ENCODE peak calls at places on chromosomes 11 and 22, in four cellular contexts. A is tibial artery, V is mucosa of descending colon, T is HCT116. P is an unnamed sample. For H3K4me1, the result is how much of the 10 kb centered on the place peaks cover.

GRCh38 chr22:28029962-28030361 is 110.9 kb upstream of the PITPNB start:
- DNase-seq in V (no peak), A (no peak), T (no peak), P (no peak)

GRCh38 chr11:128421577-128421976 is 165.8 kb downstream of the ETS1 start:
- DNase-seq in T (no peak), A (no peak), V (no peak), P (no peak)

GRCh38 chr11:130145975-130146776 is 13.4 kb upstream of the ST14 start:
- DNase-seq in V (peak), A (no peak), T (peak), P (no peak)

GRCh38 chr11:69442807-69443137 is 38.7 kb upstream of the LINC01488 start:
- DNase-seq in A (no peak), V (peak), T (no peak), P (no peak)

GRCh38 chr11:13668957-13669521 is 571 bp downstream of the FAR1 start:
- DNase-seq in V (peak), A (peak), T (no peak), P (no peak)

GRCh38 chr11:18768472-18768901 is 23.1 kb downstream of the PTPN5 start:
- DNase-seq in V (no peak), A (no peak), T (no peak), P (no peak)

GRCh38 chr22:39526736-39527171 is 5.8 kb downstream of the RPS19BP1 start:
- DNase-seq in A (no peak), T (no peak), V (no peak), P (no peak)

GRCh38 chr11:65810046-65810868 is 23.4 kb downstream of the OVOL1 start:
- DNase-seq in A (no peak), V (no peak), T (no peak), P (no peak)

GRCh38 chr22:36384766-36385400 is 2.9 kb downstream of the MYH9 start:
- DNase-seq in V (no peak), T (no peak), A (no peak), P (no peak)

GRCh38 chr22:35368386-35368785 is 12.5 kb upstream of the HMOX1 start:
- DNase-seq in A (no peak), V (peak), T (no peak), P (no peak)

GRCh38 chr11:116725434-116726221 is 47.2 kb downstream of the BUD13 start:
- DNase-seq in A (no peak), T (no peak), V (no peak), P (no peak)

GRCh38 chr11:8168485-8169257 is at the start of gene RIC3:
- DNase-seq in V (peak), T (no peak), A (peak), P (peak)

GRCh38 chr11:61969838-61970452 is 2.5 kb upstream of the FTH1 start:
- DNase-seq in V (no peak), A (no peak), T (no peak), P (no peak)

DNA sequence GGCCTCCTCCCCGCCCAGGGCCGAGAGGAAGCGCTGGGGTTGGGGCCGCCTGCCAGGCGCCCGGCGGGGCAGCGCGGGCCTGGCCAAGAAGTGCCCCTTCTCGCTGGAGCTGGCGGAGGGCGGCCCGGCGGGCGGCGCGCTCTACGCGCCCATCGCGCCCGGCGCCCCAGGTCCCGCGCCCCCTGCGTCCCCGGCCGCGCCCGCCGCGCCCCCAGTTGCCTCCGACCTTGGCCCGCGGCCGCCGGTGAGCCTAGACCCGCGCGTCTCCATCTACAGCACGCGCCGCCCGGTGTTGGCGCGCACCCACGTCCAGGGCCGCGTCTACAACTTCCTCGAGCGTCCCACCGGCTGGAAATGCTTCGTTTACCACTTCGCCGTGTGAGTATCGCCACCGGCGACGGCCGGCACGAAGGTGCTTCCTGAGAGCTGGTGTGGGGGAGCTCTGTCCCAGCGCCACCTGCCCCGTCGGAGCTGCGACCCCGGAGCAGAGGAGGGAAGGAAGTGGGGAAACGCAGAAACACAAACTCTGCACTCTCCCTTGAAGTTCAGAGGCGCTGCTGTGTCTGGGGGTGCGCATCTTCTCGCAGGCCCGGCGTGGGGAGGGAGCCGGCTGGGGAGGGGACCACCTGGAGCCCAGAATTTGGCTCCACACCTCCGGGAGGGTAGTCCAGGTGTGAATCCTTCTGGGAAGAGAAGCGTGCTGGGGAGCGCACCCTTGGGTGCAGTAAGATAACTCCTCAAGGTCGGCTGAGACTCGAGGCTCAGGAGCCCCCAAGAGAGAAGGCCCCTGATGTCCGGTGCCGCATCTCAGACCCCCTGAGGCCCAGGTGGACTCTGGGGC is 519 bp downstream of the KCNQ1 start:
- DNase-seq in A (no peak), V (peak), T (no peak), P (no peak)
- H3K4me1 ChIP-seq in A (under half), V (under half), T (under half), P (under half)

DNA sequence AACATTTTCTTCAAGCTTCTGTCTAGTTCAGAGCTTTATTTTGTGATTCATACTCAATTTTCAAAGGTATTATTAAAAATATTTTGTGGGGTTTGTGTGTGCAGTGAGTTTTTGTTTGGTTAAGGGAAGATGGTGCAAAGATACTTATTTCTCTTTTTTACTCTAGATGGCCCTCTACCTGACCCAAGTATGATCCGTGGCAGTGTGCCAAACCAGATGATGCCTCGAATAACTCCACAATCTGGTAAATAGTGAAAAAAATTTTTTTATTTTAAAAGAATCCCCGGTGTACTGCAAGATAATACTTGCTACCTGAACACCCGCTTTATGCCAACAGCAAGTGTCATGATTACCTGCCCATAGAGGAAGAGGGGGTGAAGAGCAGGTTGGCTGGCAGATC is 54.2 kb downstream of the EP300 start:
- DNase-seq in T (no peak), V (no peak), A (no peak), P (no peak)
- H3K4me1 ChIP-seq in T (under half), V (under half), A (under half), P (under half)

GRCh38 chr11:93528757-93529639 is 14.2 kb downstream of the SMCO4 start:
- DNase-seq in T (no peak), V (no peak), A (no peak), P (no peak)

GRCh38 chr11:93528252-93528651 is 14.9 kb downstream of the SMCO4 start:
- DNase-seq in V (no peak), T (no peak), A (no peak), P (no peak)

GRCh38 chr11:93532285-93532789 is 10.9 kb downstream of the SMCO4 start:
- DNase-seq in V (no peak), A (no peak), T (no peak), P (no peak)

GRCh38 chr11:93529707-93530467 is 13.3 kb downstream of the SMCO4 start:
- DNase-seq in V (no peak), A (no peak), T (no peak), P (no peak)

DNA sequence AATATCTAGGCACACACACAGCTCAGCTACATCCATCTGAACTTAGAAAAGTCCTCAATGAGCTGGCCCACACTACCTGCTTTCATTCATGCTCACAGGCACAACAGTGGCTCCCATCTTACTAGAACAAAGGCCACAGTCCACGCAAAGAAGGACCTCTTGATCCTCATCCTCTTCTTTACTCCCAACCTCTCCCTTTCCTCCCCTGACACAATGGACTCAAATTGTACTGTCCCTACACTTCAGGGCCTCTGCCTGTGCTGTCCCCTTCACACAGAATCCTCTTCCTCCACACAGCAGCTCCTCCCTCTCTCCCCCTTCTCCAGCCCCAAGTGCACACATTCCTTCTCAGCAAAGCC is 12.7 kb downstream of the SMCO4 start:
- DNase-seq in T (no peak), A (no peak), V (no peak), P (no peak)
- H3K4me1 ChIP-seq in T (under half), A (under half), V (under half), P (under half)

GRCh38 chr11:45877221-45877620 is 8.2 kb upstream of the MAPK8IP1 start:
- DNase-seq in A (no peak), V (no peak), T (no peak), P (no peak)

GRCh38 chr11:45880772-45881570 is 4.5 kb upstream of the MAPK8IP1 start:
- DNase-seq in A (no peak), V (no peak), T (no peak), P (no peak)

GRCh38 chr11:45876401-45876800 is 9.1 kb upstream of the MAPK8IP1 start:
- DNase-seq in T (no peak), A (no peak), V (no peak), P (no peak)

GRCh38 chr11:45879803-45880685 is 5.4 kb upstream of the MAPK8IP1 start:
- DNase-seq in T (no peak), A (no peak), V (no peak), P (no peak)

DNA sequence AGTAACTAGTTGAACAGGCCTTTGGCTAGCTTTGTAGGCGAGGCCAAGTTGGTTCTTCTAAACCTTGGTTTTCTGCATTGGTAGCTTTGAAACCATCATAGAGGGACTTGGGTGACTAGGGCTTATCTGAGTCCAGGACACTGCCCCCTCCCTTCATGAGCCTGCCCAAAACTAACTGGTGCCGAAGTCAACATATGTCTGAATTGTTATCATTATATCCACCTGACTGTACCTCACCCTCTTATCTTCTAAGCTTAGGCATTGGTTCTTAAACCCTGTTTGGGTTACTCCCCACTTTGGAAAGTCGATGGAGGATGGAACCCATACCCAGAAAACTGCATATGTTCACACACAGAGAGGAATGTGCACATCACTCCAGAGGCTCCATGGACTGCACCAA is 7.6 kb upstream of the MAPK8IP1 start:
- DNase-seq in A (no peak), T (no peak), V (no peak), P (no peak)
- H3K4me1 ChIP-seq in A (under half), T (under half), V (under half), P (under half)

GRCh38 chr22:21942939-21943338 is 9.7 kb downstream of the PPM1F start:
- DNase-seq in V (no peak), A (no peak), T (no peak), P (no peak)

GRCh38 chr22:21943571-21944448 is 8.8 kb downstream of the PPM1F start:
- DNase-seq in V (no peak), T (no peak), A (no peak), P (no peak)

GRCh38 chr22:21940521-21940920 is 12.1 kb downstream of the PPM1F start:
- DNase-seq in V (no peak), T (no peak), A (no peak), P (no peak)

GRCh38 chr22:21942407-21942895 is 10.2 kb downstream of the PPM1F start:
- DNase-seq in V (peak), T (peak), A (peak), P (no peak)

DNA sequence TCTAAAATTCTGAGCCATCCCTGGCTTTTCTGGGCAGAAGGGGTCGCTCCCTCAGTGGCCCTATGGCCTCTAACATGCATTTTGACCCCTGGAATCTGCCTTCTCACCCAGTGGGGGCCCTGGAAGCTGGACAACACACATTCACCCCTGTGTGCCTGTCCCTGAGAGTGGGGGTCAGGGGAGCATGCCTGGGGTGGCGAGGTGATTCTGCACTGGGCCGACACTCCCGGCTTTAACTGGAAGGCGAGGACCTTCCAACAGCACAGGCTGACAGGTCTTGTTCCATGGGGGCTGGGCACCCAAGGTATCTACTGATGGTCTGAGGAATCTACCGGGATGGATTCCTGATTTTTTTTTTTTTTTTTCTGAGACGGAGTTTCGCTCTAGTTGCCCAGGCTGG is 10.7 kb downstream of the PPM1F start:
- DNase-seq in T (no peak), V (no peak), A (no peak), P (no peak)
- H3K4me1 ChIP-seq in T (under half), V (under half), A (under half), P (under half)